ENCODE peak calls at places on chromosomes 2 and 18, in six cellular contexts. L, R, N, V, G and E are unnamed samples.

GRCh38 chr2:239722760-239723448 is 302.2 kb downstream of the NDUFA10 start:
- DNase-seq in L (no peak), R (peak; percentile 28), N (no peak), V (no peak), G (no peak), E (no peak)

GRCh38 chr2:240557101-240557751 is 562 bp downstream of the ANKMY1 start:
- DNase-seq in L (no peak), R (peak; percentile 54), N (no peak), V (no peak), G (no peak), E (no peak)

GRCh38 chr2:76275788-76276187 is 565.1 kb upstream of the GCFC2 start:
- DNase-seq in L (no peak), R (no peak), N (no peak), V (no peak), G (no peak), E (no peak)

GRCh38 chr2:177165103-177165583 is 47.5 kb upstream of the HNRNPA3 start:
- DNase-seq in L (no peak), R (no peak), N (peak; percentile 38), V (no peak), G (no peak), E (peak; percentile 23)

GRCh38 chr2:160816916-160817315 is 323.3 kb upstream of the RBMS1 start:
- DNase-seq in L (no peak), R (no peak), N (no peak), V (no peak), G (no peak), E (no peak)

GRCh38 chr18:31830686-31831085 is 70.0 kb upstream of the SLC25A52 start:
- DNase-seq in L (peak; percentile 79), R (no peak), N (no peak), V (no peak), G (no peak), E (no peak)

GRCh38 chr2:48339451-48339850 is 190.5 kb upstream of the STON1 start:
- DNase-seq in L (no peak), R (no peak), N (no peak), V (no peak), G (no peak), E (no peak)

GRCh38 chr2:8030694-8031303 is 651.1 kb upstream of the ID2 start:
- DNase-seq in L (no peak), R (no peak), N (no peak), V (no peak), G (no peak), E (no peak)

GRCh38 chr18:49859006-49859359 is 45.6 kb upstream of the ACAA2 start:
- DNase-seq in L (no peak), R (no peak), N (no peak), V (no peak), G (no peak), E (no peak)

GRCh38 chr18:21914739-21915319 is 174.2 kb downstream of the MIB1 start:
- DNase-seq in L (peak; percentile 53), R (no peak), N (no peak), V (peak; percentile 31), G (peak; percentile 26), E (no peak)

GRCh38 chr2:129732630-129733026 is 246.8 kb upstream of the RAB6C start:
- DNase-seq in L (no peak), R (no peak), N (no peak), V (no peak), G (no peak), E (no peak)

GRCh38 chr2:161427413-161428239 is 11.5 kb downstream of the TBR1 start:
- DNase-seq in L (no peak), R (peak; percentile 75), N (no peak), V (no peak), G (no peak), E (no peak)

GRCh38 chr2:188142636-188143035 is 149.0 kb upstream of the GULP1 start:
- DNase-seq in L (no peak), R (no peak), N (no peak), V (no peak), G (no peak), E (no peak)

GRCh38 chr2:29650634-29651097 is 270.7 kb downstream of the ALK start:
- DNase-seq in L (no peak), R (no peak), N (no peak), V (peak; percentile 74), G (no peak), E (no peak)

GRCh38 chr18:24413148-24413547 is 13.3 kb upstream of the IMPACT start:
- DNase-seq in L (no peak), R (peak; percentile 70), N (no peak), V (no peak), G (no peak), E (no peak)

GRCh38 chr2:216548901-216549321 is 50.3 kb downstream of the RPL37A start:
- DNase-seq in L (no peak), R (no peak), N (no peak), V (no peak), G (no peak), E (no peak)

GRCh38 chr2:71157124-71157802 is 26.8 kb downstream of the MPHOSPH10 start:
- DNase-seq in L (peak; percentile 41), R (peak; percentile 96), N (no peak), V (peak; percentile 83), G (peak; percentile 75), E (no peak)

GRCh38 chr18:596288-596881 is 403 bp upstream of the CLUL1 start:
- DNase-seq in L (peak; percentile 43), R (peak; percentile 71), N (no peak), V (peak; percentile 67), G (peak; percentile 88), E (peak; percentile 13)

GRCh38 chr2:169828141-169828811 is 1.0 kb downstream of the UBR3 start:
- DNase-seq in L (peak; percentile 62), R (no peak), N (peak; percentile 12), V (peak; percentile 76), G (peak; percentile 74), E (no peak)

GRCh38 chr2:153588408-153588807 is 109.8 kb upstream of the RPRM start:
- DNase-seq in L (no peak), R (no peak), N (no peak), V (no peak), G (no peak), E (no peak)

GRCh38 chr2:182229288-182229687 is 197.5 kb downstream of the PDE1A start:
- DNase-seq in L (no peak), R (no peak), N (no peak), V (no peak), G (no peak), E (no peak)
- H3K4me3 ChIP-seq in L (no peak overlapping the region), R (no peak overlapping the region), N (no peak overlapping the region), V (no peak overlapping the region), G (no peak overlapping the region), E (no peak overlapping the region)

GRCh38 chr18:29840101-29840500 is 1202.4 kb downstream of the DSC3 start:
- DNase-seq in L (no peak), R (no peak), N (no peak), V (no peak), G (no peak), E (no peak)

GRCh38 chr18:29838556-29838955 is 1204.0 kb downstream of the DSC3 start:
- DNase-seq in L (no peak), R (no peak), N (no peak), V (no peak), G (no peak), E (no peak)

DNA sequence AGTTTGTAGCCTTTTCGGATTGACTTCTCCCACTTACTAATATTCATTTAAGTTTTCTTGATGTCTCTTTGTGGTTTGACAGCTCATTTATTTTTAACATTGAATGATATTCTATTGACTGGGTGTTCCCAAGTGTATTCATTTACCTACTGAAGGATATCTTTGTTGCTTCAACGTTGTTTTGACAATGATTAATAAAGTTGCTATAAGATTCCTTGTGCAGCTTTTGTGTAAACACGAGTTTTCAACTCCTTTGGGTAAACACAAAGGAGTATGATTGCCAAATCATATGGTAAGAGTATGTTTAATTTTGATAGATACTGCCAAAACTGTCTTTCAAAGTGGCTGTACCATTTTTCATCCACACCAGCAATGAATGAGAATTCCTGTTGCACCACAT is 1200.9 kb downstream of the DSC3 start:
- DNase-seq in L (no peak), R (no peak), N (no peak), V (no peak), G (no peak), E (no peak)
- TF ChIP-seq GABPA in L (no peak), R (no peak), N (no peak), V (no peak), G (no peak), E (no peak)

DNA sequence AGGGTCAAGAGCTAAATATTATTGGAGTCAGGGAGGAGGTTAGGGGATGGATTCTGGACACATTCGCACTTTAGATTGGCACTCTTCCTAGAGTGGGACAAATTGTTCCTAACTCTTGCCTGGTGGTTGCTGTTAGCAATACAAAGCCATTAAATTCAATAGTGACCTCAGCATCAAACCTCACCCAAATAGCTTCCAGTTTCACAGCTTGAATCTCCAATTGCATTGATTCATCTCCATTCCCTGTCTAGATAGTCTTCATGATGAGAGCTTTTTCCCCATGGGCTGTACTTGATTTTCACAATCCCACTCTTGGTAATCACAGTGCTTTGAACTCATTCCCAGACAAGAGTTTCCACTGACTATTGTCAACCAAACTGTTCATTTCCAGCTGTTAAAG is 585.9 kb upstream of the SYT4 start:
- DNase-seq in L (no peak), R (no peak), N (no peak), V (no peak), G (no peak), E (no peak)
- TF ChIP-seq CTCF in L (no peak), R (no peak), N (no peak), V (no peak), G (no peak), E (no peak)

DNA sequence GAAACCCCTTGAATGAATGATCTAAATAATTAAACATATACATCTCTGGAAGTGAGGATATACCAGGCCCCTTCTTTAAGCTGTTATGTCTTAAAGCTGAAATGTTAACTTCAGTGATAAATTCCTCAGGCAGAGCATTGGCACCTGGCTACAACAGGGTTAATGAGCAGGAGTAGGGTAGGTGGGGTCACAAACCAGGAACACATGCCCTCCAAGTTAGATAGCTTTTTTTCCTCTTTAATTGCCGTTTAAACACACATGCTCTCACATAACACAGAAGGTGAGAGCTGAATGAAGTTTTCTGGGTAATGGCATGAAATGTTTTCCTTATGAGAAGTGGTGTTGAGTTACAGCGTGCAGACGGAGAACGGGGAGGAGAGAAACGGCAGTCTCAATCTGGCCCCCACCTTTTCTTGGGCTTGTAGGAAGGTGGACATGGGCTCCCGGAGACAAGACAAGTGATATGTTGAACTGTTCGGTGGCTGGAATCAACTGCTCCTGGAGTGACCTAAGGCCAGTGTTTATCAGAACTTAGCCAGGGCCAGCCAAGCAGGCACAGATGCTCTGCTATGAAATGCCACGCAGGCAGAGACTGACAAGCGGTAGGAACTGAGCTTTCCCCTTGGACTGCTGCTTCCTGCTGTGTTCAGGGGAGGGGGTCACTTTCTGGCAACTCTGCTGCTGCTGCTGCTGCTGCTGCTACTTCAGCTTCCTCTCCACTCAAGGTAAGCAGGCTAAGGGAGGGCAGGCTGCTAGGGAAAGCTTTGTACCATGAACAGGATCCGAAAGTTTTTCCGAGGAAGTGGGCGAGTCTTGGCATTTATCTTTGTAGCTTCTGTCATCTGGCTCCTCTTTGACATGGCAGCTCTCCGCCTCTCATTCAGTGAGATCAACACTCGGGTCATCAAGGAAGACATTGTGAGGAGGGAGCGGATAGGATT is at the start of gene GALNT5:
- DNase-seq in L (no peak), R (peak; percentile 52), N (no peak), V (no peak), G (peak; percentile 47), E (no peak)
- H3K4me3 ChIP-seq in L (no peak within 1 kb of the TSS), R (peak within 1 kb of the TSS; percentile 55), N (no peak within 1 kb of the TSS), V (peak within 1 kb of the TSS; percentile 56), G (peak within 1 kb of the TSS; percentile 53), E (no peak within 1 kb of the TSS)

GRCh38 chr2:120400546-120400945 is 54.6 kb downstream of the INHBB start:
- DNase-seq in L (no peak), R (no peak), N (no peak), V (no peak), G (no peak), E (no peak)
- TF ChIP-seq GABPA in L (no peak), R (no peak), N (no peak), V (no peak), G (no peak), E (no peak)